ENCODE peak calls at places on chromosomes 13 and 19, in ten cellular contexts. F is AG04449, E is bronchial epithelial cell, J is GM12864, K is epithelial cell of esophagus, M is adrenal gland, C is GM23338, Y is esophagus squamous epithelium, O is fibroblast of lung, T is PC-3. R is an unnamed sample.
A peak's percentile ranks its signal among the peaks of the same experiment; 100 is the strongest.

GRCh38 chr13:99626461-99627082 is 125.3 kb downstream of the TM9SF2 start:
- DNase-seq in F (peak; percentile 4), E (peak; percentile 46), J (no peak), K (peak; percentile 31), M (no peak), C (no peak), Y (no peak), O (peak; percentile 64), T (peak; percentile 68), R (peak; percentile 60)

GRCh38 chr13:19981685-19982238 is 23.2 kb downstream of the ZMYM2 start:
- DNase-seq in F (no peak), E (no peak), J (no peak), K (no peak), M (no peak), C (no peak), Y (no peak), O (peak; percentile 6), T (no peak), R (no peak)

GRCh38 chr13:80083516-80084085 is 257.3 kb downstream of the SPRY2 start:
- DNase-seq in F (peak; percentile 26), E (no peak), J (no peak), K (no peak), M (no peak), C (no peak), Y (no peak), O (peak; percentile 71), T (no peak), R (peak; percentile 5)

GRCh38 chr19:3411636-3412035 is 45.3 kb downstream of the NFIC start:
- DNase-seq in F (no peak), E (no peak), J (no peak), K (no peak), M (no peak), C (no peak), Y (no peak), O (no peak), T (no peak), R (no peak)

GRCh38 chr13:48532146-48532472 is 771 bp downstream of the RCBTB2 start:
- DNase-seq in F (no peak), E (no peak), J (no peak), K (peak; percentile 45), M (no peak), C (no peak), Y (no peak), O (peak; percentile 52), T (peak; percentile 35), R (peak; percentile 22)

GRCh38 chr13:66425741-66426140 is 804.4 kb downstream of the PCDH9 start:
- DNase-seq in F (no peak), E (no peak), J (no peak), K (no peak), M (no peak), C (no peak), Y (no peak), O (peak; percentile 69), T (no peak), R (no peak)

GRCh38 chr13:54356209-54356608 is 1327.6 kb downstream of the OLFM4 start:
- DNase-seq in F (no peak), E (no peak), J (no peak), K (no peak), M (no peak), C (peak; percentile 7), Y (no peak), O (no peak), T (no peak), R (no peak)

GRCh38 chr19:47019431-47020041 is at the start of gene NPAS1:
- DNase-seq in F (no peak), E (no peak), J (no peak), K (no peak), M (no peak), C (peak; percentile 59), Y (no peak), O (no peak), T (no peak), R (no peak)

GRCh38 chr13:74464656-74465055 is 330.5 kb upstream of the KLF12 start:
- DNase-seq in F (no peak), E (no peak), J (no peak), K (no peak), M (no peak), C (no peak), Y (no peak), O (no peak), T (no peak), R (no peak)

GRCh38 chr19:1042689-1043511 is 3.0 kb downstream of the ABCA7 start:
- DNase-seq in F (no peak), E (no peak), J (no peak), K (no peak), M (no peak), C (no peak), Y (no peak), O (no peak), T (no peak), R (no peak)

GRCh38 chr13:98345103-98345899 is 168.2 kb upstream of the RNF113B start:
- DNase-seq in F (no peak), E (no peak), J (no peak), K (no peak), M (no peak), C (no peak), Y (no peak), O (no peak), T (no peak), R (no peak)

GRCh38 chr19:38778733-38779132 is 5.4 kb upstream of the LGALS7 start:
- DNase-seq in F (no peak), E (no peak), J (no peak), K (no peak), M (no peak), C (no peak), Y (no peak), O (no peak), T (no peak), R (no peak)

GRCh38 chr19:23762884-23763711 is 4.4 kb upstream of the ZNF681 start:
- DNase-seq in F (no peak), E (peak; percentile 60), J (peak; percentile 38), K (peak; percentile 79), M (peak; percentile 94), C (peak; percentile 98), Y (peak; percentile 19), O (peak; percentile 70), T (peak; percentile 86), R (no peak)

GRCh38 chr19:52248256-52248655 is 21.1 kb upstream of the ZNF766 start:
- DNase-seq in F (no peak), E (no peak), J (no peak), K (peak; percentile 62), M (peak; percentile 82), C (peak; percentile 83), Y (no peak), O (peak; percentile 30), T (peak; percentile 60), R (peak; percentile 54)

GRCh38 chr19:55101261-55101660 is 16.2 kb downstream of the PPP1R12C start:
- DNase-seq in F (no peak), E (no peak), J (no peak), K (no peak), M (no peak), C (no peak), Y (no peak), O (no peak), T (no peak), R (no peak)

GRCh38 chr13:111663505-111663904 is 343.1 kb downstream of the TEX29 start:
- DNase-seq in F (no peak), E (no peak), J (no peak), K (no peak), M (no peak), C (peak; percentile 24), Y (no peak), O (no peak), T (no peak), R (no peak)

GRCh38 chr13:40798380-40798779 is 9.0 kb downstream of the SLC25A15 start:
- DNase-seq in F (no peak), E (peak; percentile 52), J (no peak), K (no peak), M (no peak), C (no peak), Y (no peak), O (no peak), T (peak; percentile 11), R (no peak)

GRCh38 chr13:20159646-20160345 is 1.1 kb downstream of the GJA3 start:
- DNase-seq in F (no peak), E (no peak), J (no peak), K (no peak), M (no peak), C (no peak), Y (no peak), O (peak; percentile 53), T (peak; percentile 33), R (no peak)

GRCh38 chr13:68232351-68233130 is 1002.4 kb upstream of the PCDH9 start:
- DNase-seq in F (no peak), E (no peak), J (no peak), K (peak; percentile 9), M (no peak), C (no peak), Y (no peak), O (peak; percentile 53), T (no peak), R (no peak)

GRCh38 chr13:93729383-93729782 is 502.8 kb downstream of the GPC6 start:
- DNase-seq in F (no peak), E (no peak), J (no peak), K (no peak), M (no peak), C (no peak), Y (no peak), O (no peak), T (peak; percentile 22), R (no peak)

GRCh38 chr19:52221031-52221430 is 31.2 kb downstream of the PPP2R1A start:
- DNase-seq in F (no peak), E (no peak), J (no peak), K (no peak), M (peak; percentile 46), C (no peak), Y (no peak), O (no peak), T (no peak), R (no peak)

GRCh38 chr19:13240312-13241022 is 90.3 kb downstream of the IER2 start:
- DNase-seq in F (no peak), E (no peak), J (no peak), K (no peak), M (no peak), C (no peak), Y (no peak), O (no peak), T (peak; percentile 34), R (no peak)
- TF ChIP-seq CTCF in F (no peak), E (no peak), J (no peak), K (no peak), M (no peak), C (no peak), Y (no peak), O (no peak), T (no peak), R (no peak)

GRCh38 chr19:42179501-42179817 is 38.0 kb downstream of the DEDD2 start:
- DNase-seq in F (no peak), E (no peak), J (no peak), K (no peak), M (no peak), C (no peak), Y (no peak), O (no peak), T (no peak), R (no peak)
- TF ChIP-seq CTCF in F (no peak), E (no peak), J (no peak), K (no peak), M (no peak), C (no peak), Y (no peak), O (no peak), T (no peak), R (no peak)

GRCh38 chr19:33311326-33311682 is 9.0 kb upstream of the CEBPA start:
- DNase-seq in F (no peak), E (no peak), J (no peak), K (no peak), M (peak; percentile 18), C (no peak), Y (no peak), O (no peak), T (peak; percentile 16), R (no peak)
- TF ChIP-seq CTCF in F (no peak), E (peak; percentile 41), J (peak; percentile 32), K (no peak), M (no peak), C (peak; percentile 65), Y (peak; percentile 26), O (no peak), T (peak; percentile 58), R (peak; percentile 45)

GRCh38 chr13:59178344-59178743 is 985.4 kb downstream of the DIAPH3 start:
- DNase-seq in F (no peak), E (no peak), J (no peak), K (no peak), M (no peak), C (peak; percentile 44), Y (no peak), O (no peak), T (peak; percentile 2), R (no peak)
- TF ChIP-seq CTCF in F (peak; percentile 36), E (no peak), J (no peak), K (no peak), M (no peak), C (peak; percentile 63), Y (no peak), O (peak; percentile 37), T (no peak), R (peak; percentile 33)